ENCODE peak calls at places on chromosomes 3 and 15, in four cellular contexts. E is A549, U is HepG2, J is K562. V is an unnamed sample.

GRCh38 chr15:79418693-79419279 is 13.3 kb upstream of the MINAR1 start:
- DNase-seq in U (no peak), E (no peak), J (no peak), V (no peak)

GRCh38 chr3:133831966-133832801 is 26.6 kb downstream of the SRPRB start:
- DNase-seq in E (no peak), J (no peak), U (no peak), V (no peak)

GRCh38 chr3:126098391-126098858 is 14.5 kb upstream of the SLC41A3 start:
- DNase-seq in J (no peak), U (no peak), E (no peak), V (no peak)

GRCh38 chr15:88627463-88627862 is 6.3 kb downstream of the AEN start:
- DNase-seq in U (no peak), E (no peak), J (no peak), V (no peak)

GRCh38 chr3:55169608-55170010 is 241.8 kb upstream of the LRTM1 start:
- DNase-seq in J (no peak), U (no peak), E (no peak), V (no peak)

GRCh38 chr3:30681276-30682211 is 75.1 kb downstream of the TGFBR2 start:
- DNase-seq in E (no peak), J (no peak), U (no peak), V (no peak)

GRCh38 chr3:105152987-105153386 is 213.7 kb upstream of the ALCAM start:
- DNase-seq in E (no peak), U (no peak), J (no peak), V (no peak)

GRCh38 chr3:157491136-157491535 is 12.1 kb downstream of the VEPH1 start:
- DNase-seq in J (no peak), E (no peak), U (no peak), V (no peak)

GRCh38 chr3:81302045-81302444 is 459.4 kb downstream of the GBE1 start:
- DNase-seq in U (peak; percentile 48), J (peak; percentile 20), E (peak; percentile 45), V (peak; percentile 46)

GRCh38 chr15:35674873-35675781 is 129.2 kb upstream of the DPH6 start:
- DNase-seq in J (peak; percentile 24), E (no peak), U (no peak), V (no peak)

GRCh38 chr15:49627407-49627877 is 6.6 kb downstream of the DTWD1 start:
- DNase-seq in U (peak; percentile 30), E (peak; percentile 2), J (no peak), V (no peak)

GRCh38 chr3:6860149-6860548 is 766 bp upstream of the GRM7 start:
- DNase-seq in U (no peak), J (no peak), E (no peak), V (no peak)

GRCh38 chr15:45180648-45181436 is 6.9 kb downstream of the SHF start:
- DNase-seq in E (no peak), J (no peak), U (no peak), V (no peak)

GRCh38 chr3:59043391-59043790 is 6.4 kb downstream of the CFAP20DC start:
- DNase-seq in U (no peak), J (no peak), E (no peak), V (no peak)

GRCh38 chr3:12098400-12098799 is 60.3 kb downstream of the TIMP4 start:
- DNase-seq in U (no peak), J (no peak), E (no peak), V (no peak)

GRCh38 chr3:1232276-1232675 is 139.5 kb downstream of the CNTN6 start:
- DNase-seq in E (no peak), J (no peak), U (no peak), V (no peak)

GRCh38 chr3:58965870-58966269 is 84.0 kb downstream of the CFAP20DC start:
- DNase-seq in E (no peak), J (no peak), U (no peak), V (no peak)

GRCh38 chr15:75067123-75067854 is 43.9 kb downstream of the PPCDC start:
- DNase-seq in E (no peak), U (no peak), J (peak; percentile 28), V (no peak)

GRCh38 chr15:60993008-60993407 is 236.1 kb downstream of the RORA start:
- DNase-seq in U (no peak), J (no peak), E (no peak), V (no peak)

GRCh38 chr15:63030101-63030528 is 12.4 kb upstream of the TPM1 start:
- DNase-seq in E (no peak), U (no peak), J (no peak), V (no peak)

GRCh38 chr3:77186728-77187127 is 146.8 kb downstream of the ROBO2 start:
- DNase-seq in U (no peak), E (no peak), J (no peak), V (no peak)

GRCh38 chr15:77035999-77036471 is 34.9 kb downstream of the TSPAN3 start:
- DNase-seq in E (no peak), J (no peak), U (no peak), V (no peak)

GRCh38 chr3:157094751-157095480 is 65.0 kb downstream of the CCNL1 start:
- DNase-seq in E (no peak), U (peak; percentile 81), J (no peak), V (no peak)

GRCh38 chr15:64883097-64883581 is 28.6 kb upstream of the ANKDD1A start:
- DNase-seq in E (no peak), J (no peak), U (no peak), V (no peak)

GRCh38 chr15:99467338-99467720 is 98.5 kb upstream of the MEF2A start:
- DNase-seq in U (no peak), J (no peak), E (no peak), V (no peak)

GRCh38 chr3:73784647-73785420 is 160.1 kb upstream of the PDZRN3 start:
- DNase-seq in U (no peak), E (no peak), J (no peak), V (no peak)

GRCh38 chr3:185537369-185537970 is 14.9 kb downstream of the LIPH start:
- DNase-seq in E (peak; percentile 82), J (peak; percentile 75), U (peak; percentile 10), V (no peak)

GRCh38 chr3:111521881-111522280 is 20.1 kb upstream of the CD96 start:
- DNase-seq in J (no peak), U (no peak), E (no peak), V (no peak)

GRCh38 chr15:45794768-45795486 is 160.1 kb downstream of the SQOR start:
- DNase-seq in J (no peak), U (peak; percentile 85), E (no peak), V (no peak)

GRCh38 chr3:17023006-17023664 is 138.4 kb downstream of the PLCL2 start:
- DNase-seq in E (no peak), J (no peak), U (no peak), V (no peak)

GRCh38 chr3:60192297-60193114 is 1058.7 kb downstream of the FHIT start:
- DNase-seq in U (no peak), E (no peak), J (no peak), V (no peak)

GRCh38 chr15:71451080-71451479 is 335.8 kb downstream of the THSD4 start:
- DNase-seq in J (no peak), E (no peak), U (no peak), V (no peak)
- TF ChIP-seq JUN in J (no peak), E (no peak), U (no peak), V (no peak)

GRCh38 chr3:115512565-115513410 is 110.5 kb upstream of the GAP43 start:
- DNase-seq in U (no peak), E (peak; percentile 13), J (no peak), V (peak; percentile 80)
- TF ChIP-seq CEBPB in U (no peak), E (no peak), J (no peak), V (no peak)

DNA sequence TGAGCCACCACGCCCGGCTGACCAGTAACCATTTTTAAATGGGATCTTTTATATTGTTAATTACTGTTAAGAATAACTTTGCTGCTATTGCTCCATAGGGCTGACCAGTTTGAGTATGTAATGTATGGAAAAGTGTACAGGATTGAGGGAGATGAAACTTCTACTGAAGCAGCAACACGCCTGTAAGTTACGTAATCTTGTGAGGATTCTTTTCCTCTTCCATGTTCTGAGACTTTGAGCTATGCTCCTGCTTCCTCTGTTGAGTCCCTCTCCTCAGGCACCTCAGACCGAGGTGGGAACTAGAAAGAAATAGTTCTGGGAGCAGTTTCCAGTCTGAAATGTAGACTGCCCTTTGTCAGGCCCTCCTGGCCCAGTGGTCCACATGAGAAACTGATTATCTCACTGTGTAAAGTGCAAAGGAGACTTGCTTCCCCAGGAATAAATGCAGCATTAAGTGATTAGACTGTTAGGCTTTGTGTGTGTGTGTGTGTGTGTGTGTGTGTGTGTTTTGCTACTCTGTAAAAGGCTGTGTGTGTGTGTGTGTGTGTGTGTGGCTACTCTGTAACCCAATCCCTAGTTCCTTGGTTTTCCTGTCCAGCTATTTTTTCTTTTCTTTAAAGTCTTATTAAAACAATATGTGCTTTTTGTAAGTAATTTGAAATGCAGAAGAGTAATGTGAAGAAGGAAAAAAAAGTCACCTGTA is 5.3 kb downstream of the POLR2H start:
- DNase-seq in U (peak; percentile 69), E (no peak), J (no peak), V (no peak)
- TF ChIP-seq JUN in U (no peak), E (no peak), J (no peak), V (no peak)

GRCh38 chr3:46091971-46092703 is 64.9 kb upstream of the XCR1 start:
- DNase-seq in U (no peak), J (no peak), E (no peak), V (no peak)
- TF ChIP-seq CEBPB in U (no peak), J (no peak), E (no peak), V (no peak)

GRCh38 chr15:72784233-72784876 is 797 bp upstream of the ADPGK start:
- DNase-seq in U (peak; percentile 62), E (peak; percentile 86), J (peak; percentile 69), V (no peak)
- TF ChIP-seq JUN in U (no peak), E (no peak), J (no peak), V (no peak)

GRCh38 chr15:78213956-78214355 is 20.4 kb downstream of the ACSBG1 start:
- DNase-seq in E (no peak), U (no peak), J (no peak), V (no peak)

GRCh38 chr15:78213425-78213750 is 21.0 kb downstream of the ACSBG1 start:
- DNase-seq in J (no peak), E (no peak), U (no peak), V (no peak)

GRCh38 chr15:78212008-78212407 is 22.4 kb downstream of the ACSBG1 start:
- DNase-seq in U (no peak), E (no peak), J (no peak), V (no peak)

GRCh38 chr15:78211189-78211921 is 23.0 kb downstream of the ACSBG1 start:
- DNase-seq in E (no peak), U (no peak), J (peak; percentile 27), V (peak; percentile 30)

GRCh38 chr15:78212546-78213424 is 21.6 kb downstream of the ACSBG1 start:
- DNase-seq in J (peak; percentile 85), U (peak; percentile 23), E (peak; percentile 89), V (peak; percentile 35)
- TF ChIP-seq CEBPB in J (no peak), U (no peak), E (no peak), V (no peak)

GRCh38 chr3:57757642-57758297 is 1.7 kb downstream of the SLMAP start:
- DNase-seq in U (peak; percentile 43), J (peak; percentile 17), E (peak; percentile 19), V (no peak)
- TF ChIP-seq JUN in U (no peak), J (no peak), E (no peak), V (no peak)

DNA sequence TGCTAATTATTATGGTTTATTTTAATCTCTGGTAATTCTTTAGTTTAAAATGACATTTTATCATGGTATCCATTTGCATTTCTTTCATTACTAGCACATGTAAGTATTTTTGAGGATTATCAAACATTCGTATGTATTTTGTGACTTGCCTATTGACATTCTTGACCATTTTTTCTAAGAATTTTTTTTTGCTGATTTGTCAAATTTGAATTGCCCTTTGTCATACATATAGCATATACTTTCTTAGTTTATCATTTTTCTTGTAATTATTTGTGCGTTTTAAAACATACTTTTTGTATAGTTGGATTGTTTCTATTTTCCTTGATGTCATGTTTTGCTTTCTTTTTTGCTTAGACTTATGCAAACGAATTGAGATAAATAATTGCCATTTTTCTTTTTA is 358.5 kb upstream of the RBMS3 start:
- DNase-seq in J (no peak), U (no peak), E (no peak), V (no peak)
- TF ChIP-seq CEBPB in J (no peak), U (no peak), E (no peak), V (no peak)